ENCODE peak calls at places on chromosome 4, in six cellular contexts. K is pancreas, F is body of pancreas, J is heart right ventricle, C is transverse colon, D is T-helper 17 cell. A is an unnamed sample. For H3K9me3, the result is how much of the 10 kb centered on the place peaks cover.

GRCh38 chr4:54516556-54517215 is 141.1 kb upstream of the KIT start:
- DNase-seq in K (no peak), F (no peak), J (no peak), C (no peak), D (no peak), A (no peak)

GRCh38 chr4:105622269-105622668 is 69.8 kb downstream of the ARHGEF38 start:
- DNase-seq in K (no peak), F (no peak), J (no peak), C (no peak), D (no peak), A (peak)

GRCh38 chr4:120064887-120065286 is 1.8 kb downstream of the MAD2L1 start:
- DNase-seq in K (no peak), F (no peak), J (no peak), C (no peak), D (no peak), A (no peak)

GRCh38 chr4:90951037-90951436 is 823.8 kb downstream of the CCSER1 start:
- DNase-seq in K (no peak), F (peak), J (no peak), C (no peak), D (no peak), A (peak)

GRCh38 chr4:38867478-38868054 is at the start of gene FAM114A1:
- DNase-seq in K (peak), F (peak), J (peak), C (peak), D (no peak), A (peak)

GRCh38 chr4:150348079-150348478 is 233.9 kb upstream of the MAB21L2 start:
- DNase-seq in K (no peak), F (no peak), J (no peak), C (no peak), D (no peak), A (no peak)

GRCh38 chr4:89222171-89222570 is 85.4 kb downstream of the GPRIN3 start:
- DNase-seq in K (no peak), F (no peak), J (no peak), C (no peak), D (no peak), A (peak)

GRCh38 chr4:98421106-98421505 is 159.9 kb downstream of the RAP1GDS1 start:
- DNase-seq in K (no peak), F (no peak), J (no peak), C (no peak), D (no peak), A (no peak)

GRCh38 chr4:37609621-37610020 is 76.6 kb downstream of the RELL1 start:
- DNase-seq in K (no peak), F (no peak), J (no peak), C (no peak), D (no peak), A (no peak)

GRCh38 chr4:20520901-20521300 is 179.4 kb upstream of the PACRGL start:
- DNase-seq in K (no peak), F (no peak), J (no peak), C (no peak), D (no peak), A (no peak)

GRCh38 chr4:168598191-168598590 is 101.3 kb downstream of the PALLD start:
- DNase-seq in K (no peak), F (no peak), J (peak), C (no peak), D (no peak), A (no peak)

GRCh38 chr4:104971458-104971857 is 175.2 kb upstream of the TET2 start:
- DNase-seq in K (no peak), F (no peak), J (no peak), C (no peak), D (no peak), A (no peak)

GRCh38 chr4:8517946-8518345 is 62.2 kb upstream of the GPR78 start:
- DNase-seq in K (no peak), F (no peak), J (no peak), C (no peak), D (no peak), A (no peak)

GRCh38 chr4:53601251-53601764 is 10.0 kb upstream of the LNX1 start:
- DNase-seq in K (peak), F (peak), J (no peak), C (peak), D (no peak), A (no peak)

GRCh38 chr4:110344165-110344564 is 131.8 kb upstream of the ENPEP start:
- DNase-seq in K (no peak), F (no peak), J (no peak), C (peak), D (no peak), A (peak)

GRCh38 chr4:12145106-12145505 is 716.4 kb upstream of the HS3ST1 start:
- DNase-seq in K (no peak), F (no peak), J (no peak), C (no peak), D (no peak), A (no peak)
- H3K9me3 ChIP-seq in K (under half), F (under half), J (under half), C (under half), D (under half), A (under half)

GRCh38 chr4:335515-335914 is 2.1 kb upstream of the ZNF141 start:
- DNase-seq in K (no peak), F (no peak), J (no peak), C (no peak), D (no peak), A (no peak)

GRCh38 chr4:337143-337931 is at the start of gene ZNF141:
- DNase-seq in K (peak), F (peak), J (peak), C (peak), D (peak), A (peak)

GRCh38 chr4:336893-337142 is 796 bp upstream of the ZNF141 start:
- DNase-seq in K (peak), F (no peak), J (peak), C (no peak), D (no peak), A (peak)

GRCh38 chr4:337932-338758 is 531 bp downstream of the ZNF141 start:
- DNase-seq in K (peak), F (peak), J (peak), C (no peak), D (no peak), A (peak)

DNA sequence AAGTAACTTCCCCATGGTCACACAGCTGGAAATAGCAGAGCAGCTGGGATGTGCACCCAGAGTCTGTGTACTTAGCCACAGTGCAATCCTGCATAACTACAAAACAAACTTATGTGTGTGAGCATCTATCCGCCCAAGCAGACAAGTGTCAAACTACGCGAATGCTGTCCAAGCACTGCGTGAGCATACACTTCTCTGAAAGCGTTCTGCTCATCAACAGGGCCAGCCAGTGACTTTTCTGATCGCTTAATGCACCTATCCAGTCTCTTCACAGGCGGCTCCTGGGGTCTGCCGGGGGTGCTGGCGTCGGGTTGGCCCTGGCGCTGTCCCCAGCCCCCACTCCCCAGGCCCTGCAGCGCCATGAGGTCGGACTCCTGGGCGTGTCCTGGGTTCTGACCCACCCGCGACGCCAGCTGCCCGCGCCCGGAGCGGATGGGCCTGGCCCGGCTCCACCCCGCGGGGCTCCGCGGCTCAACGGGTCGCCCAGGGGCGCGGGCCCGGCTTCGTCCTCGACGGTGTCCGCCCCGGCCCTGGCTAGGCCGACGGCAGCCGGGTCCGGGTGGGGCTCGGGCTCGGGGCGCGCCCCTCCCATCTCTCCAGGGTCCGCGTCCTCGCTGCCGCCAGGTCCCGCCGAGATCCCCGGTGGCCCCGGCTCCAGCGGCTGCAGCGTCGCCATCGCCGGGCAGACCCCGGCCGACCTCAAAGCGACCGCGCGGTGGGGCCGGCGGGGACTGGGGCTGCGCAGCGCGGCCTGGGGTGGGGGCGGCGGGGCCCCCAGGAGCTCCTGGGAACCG is 1.3 kb upstream of the ZNF141 start:
- DNase-seq in K (peak), F (peak), J (peak), C (peak), D (no peak), A (peak)
- H3K9me3 ChIP-seq in K (under half), F (under half), J (under half), C (under half), D (under half), A (under half)

GRCh38 chr4:4960574-4960973 is 58.7 kb downstream of the CYTL1 start:
- DNase-seq in K (no peak), F (no peak), J (no peak), C (no peak), D (no peak), A (no peak)
- H3K9me3 ChIP-seq in K (under half), F (under half), J (under half), C (under half), D (under half), A (under half)

GRCh38 chr4:160406426-160406825 is 1303.5 kb downstream of the RAPGEF2 start:
- DNase-seq in K (no peak), F (no peak), J (no peak), C (no peak), D (no peak), A (no peak)

DNA sequence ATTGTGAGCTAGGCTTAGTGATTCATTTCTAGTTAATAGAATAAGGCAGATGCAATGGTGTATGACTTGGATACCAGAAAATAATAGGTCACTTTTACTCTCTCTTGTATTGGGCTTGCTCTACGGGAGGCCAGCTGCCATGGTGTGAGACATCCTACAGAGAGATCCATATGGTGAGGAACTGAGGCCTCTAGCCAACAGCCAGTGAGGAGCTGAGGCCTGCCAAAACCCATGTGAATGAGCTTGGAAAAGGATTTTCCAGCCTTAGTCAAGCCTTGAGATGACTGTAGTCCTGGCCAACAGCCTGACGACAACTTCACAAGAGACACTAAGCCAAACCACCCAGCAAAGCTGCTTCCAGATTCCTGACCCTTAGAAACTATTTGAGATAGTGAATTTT is 1300.2 kb downstream of the RAPGEF2 start:
- DNase-seq in K (no peak), F (no peak), J (no peak), C (no peak), D (no peak), A (no peak)
- H3K9me3 ChIP-seq in K (under half), F (under half), J (under half), C (under half), D (under half), A (under half)

GRCh38 chr4:142645478-142646108 is 200.5 kb downstream of the INPP4B start:
- DNase-seq in K (no peak), F (no peak), J (peak), C (no peak), D (no peak), A (no peak)

GRCh38 chr4:142648378-142648777 is 197.7 kb downstream of the INPP4B start:
- DNase-seq in K (no peak), F (no peak), J (no peak), C (no peak), D (no peak), A (no peak)
- H3K9me3 ChIP-seq in K (under half), F (under half), J (under half), C (under half), D (under half), A (under half)

GRCh38 chr4:161496-162284 is 37.4 kb downstream of the ZNF718 start:
- DNase-seq in K (no peak), F (no peak), J (no peak), C (no peak), D (no peak), A (no peak)
- H3K9me3 ChIP-seq in K (under half), F (under half), J (under half), C (half or more), D (under half), A (half or more)